ENCODE peak calls at places on chromosomes 7 and 10, in five cellular contexts. A is colonic mucosa, Y is NB4, F is foreskin fibroblast, R is esophagus squamous epithelium. O is an unnamed sample.

GRCh38 chr7:98354511-98355249 is 46.2 kb downstream of the BAIAP2L1 start:
- DNase-seq in Y (no peak), F (peak; percentile 85), R (no peak), A (peak; percentile 85), O (no peak)

GRCh38 chr7:39621784-39622411 is 1.5 kb upstream of the RALA start:
- DNase-seq in R (no peak), F (peak; percentile 56), A (no peak), Y (peak; percentile 93), O (no peak)

GRCh38 chr10:25068152-25069058 is 52.0 kb downstream of the THNSL1 start:
- DNase-seq in Y (no peak), R (no peak), A (no peak), F (peak; percentile 63), O (no peak)

GRCh38 chr10:31697271-31698168 is 231.1 kb downstream of the ARHGAP12 start:
- DNase-seq in F (peak; percentile 86), A (peak; percentile 55), R (peak; percentile 25), Y (no peak), O (peak; percentile 85)

GRCh38 chr7:137923380-137923779 is 76.6 kb upstream of the DGKI start:
- DNase-seq in F (peak; percentile 60), Y (no peak), R (no peak), A (no peak), O (no peak)

GRCh38 chr10:62233494-62234283 is 35.0 kb downstream of the RTKN2 start:
- DNase-seq in A (no peak), R (no peak), F (no peak), Y (no peak), O (no peak)

GRCh38 chr10:66234872-66235271 is 691.0 kb upstream of the LRRTM3 start:
- DNase-seq in Y (no peak), A (no peak), F (no peak), R (no peak), O (no peak)

GRCh38 chr10:42431095-42431494 is 207.3 kb downstream of the ZNF33B start:
- DNase-seq in F (no peak), R (no peak), A (no peak), Y (peak; percentile 16), O (no peak)

GRCh38 chr7:150927157-150927953 is 50.8 kb downstream of the KCNH2 start:
- DNase-seq in A (no peak), Y (no peak), F (no peak), R (no peak), O (no peak)

GRCh38 chr10:22911889-22912762 is 15.7 kb upstream of the ARMC3 start:
- DNase-seq in A (peak; percentile 32), Y (no peak), R (no peak), F (peak; percentile 2), O (no peak)

GRCh38 chr7:33487998-33488682 is 358.8 kb downstream of the BBS9 start:
- DNase-seq in R (no peak), Y (peak; percentile 22), F (no peak), A (no peak), O (no peak)

GRCh38 chr10:28733647-28734046 is 56.3 kb downstream of the BAMBI start:
- DNase-seq in R (no peak), Y (no peak), F (no peak), A (no peak), O (no peak)

GRCh38 chr7:106312906-106313305 is 28.1 kb upstream of the NAMPT start:
- DNase-seq in Y (no peak), A (no peak), F (no peak), R (no peak), O (no peak)

GRCh38 chr10:28410420-28411135 is 107.7 kb upstream of the MPP7 start:
- DNase-seq in R (no peak), F (no peak), A (no peak), Y (no peak), O (no peak)

GRCh38 chr10:61454541-61454940 is 1.4 kb upstream of the TMEM26 start:
- DNase-seq in Y (no peak), A (no peak), F (no peak), R (no peak), O (no peak)

GRCh38 chr7:117873056-117873932 is at the start of gene CTTNBP2:
- DNase-seq in A (peak; percentile 49), Y (no peak), R (no peak), F (peak; percentile 29), O (peak; percentile 86)

GRCh38 chr7:105802611-105803520 is 73.5 kb downstream of the ATXN7L1 start:
- DNase-seq in F (no peak), R (no peak), A (no peak), Y (peak; percentile 28), O (no peak)

GRCh38 chr7:8365499-8366110 is 67.8 kb upstream of the NXPH1 start:
- DNase-seq in F (no peak), R (no peak), A (no peak), Y (peak; percentile 33), O (no peak)

GRCh38 chr10:78991187-78991586 is 77.6 kb upstream of the ZMIZ1 start:
- DNase-seq in A (no peak), F (peak; percentile 16), Y (peak; percentile 47), R (no peak), O (no peak)

GRCh38 chr10:102504179-102504975 is 605 bp downstream of the SUFU start:
- DNase-seq in Y (peak; percentile 72), F (peak; percentile 13), A (peak; percentile 47), R (no peak), O (no peak)

GRCh38 chr7:13702261-13702660 is 287.2 kb downstream of the ETV1 start:
- DNase-seq in F (no peak), R (no peak), Y (no peak), A (no peak), O (no peak)

GRCh38 chr10:28285816-28286215 is 17.0 kb downstream of the MPP7 start:
- DNase-seq in F (no peak), R (no peak), A (no peak), Y (no peak), O (no peak)

GRCh38 chr7:7970620-7971307 is 2.2 kb downstream of the GLCCI1 start:
- DNase-seq in A (peak; percentile 21), F (no peak), R (no peak), Y (peak; percentile 61), O (no peak)

GRCh38 chr7:55410641-55411239 is 45.6 kb downstream of the LANCL2 start:
- DNase-seq in R (no peak), A (no peak), F (no peak), Y (no peak), O (no peak)

GRCh38 chr7:6160191-6160623 is 112.2 kb downstream of the CYTH3 start:
- DNase-seq in A (peak; percentile 35), R (no peak), Y (peak; percentile 34), F (peak; percentile 72), O (no peak)

GRCh38 chr7:39735903-39736302 is 112.5 kb downstream of the RALA start:
- DNase-seq in F (no peak), A (no peak), R (no peak), Y (peak; percentile 35), O (no peak)

GRCh38 chr7:5557920-5558401 is 134.3 kb upstream of the TNRC18 start:
- DNase-seq in Y (no peak), A (peak; percentile 77), F (no peak), R (no peak), O (no peak)

DNA sequence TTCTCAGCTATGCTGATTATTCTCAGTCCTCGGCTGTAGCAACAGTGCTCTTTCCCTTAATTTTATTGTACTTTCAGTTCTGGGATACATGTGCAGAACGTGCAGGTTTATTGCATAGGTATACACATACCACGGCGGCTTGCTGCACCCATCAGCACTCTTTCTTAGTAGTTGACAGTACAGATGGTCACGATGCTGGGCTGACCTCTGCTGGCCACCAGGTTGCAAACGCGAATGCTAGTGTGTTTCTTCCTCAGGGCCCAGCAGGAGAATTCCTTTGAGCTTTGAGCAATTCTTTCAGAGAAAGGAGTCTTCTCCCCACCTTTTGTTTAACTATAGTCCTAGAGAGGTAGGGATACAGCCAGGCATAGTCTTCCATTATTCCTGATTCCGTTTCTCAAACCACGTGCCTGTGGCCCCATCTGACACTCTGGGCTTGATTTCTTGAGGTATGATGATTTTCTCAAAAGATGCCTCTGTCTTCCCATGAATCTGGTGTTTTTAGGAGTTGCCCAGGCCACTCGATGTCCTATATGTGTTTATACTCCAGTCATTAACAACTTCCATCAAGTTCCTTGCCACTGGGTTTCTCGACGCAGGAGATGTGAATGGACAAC is 48.9 kb upstream of the CDC14C start:
- DNase-seq in A (peak; percentile 28), Y (peak; percentile 47), R (no peak), F (no peak), O (no peak)
- TF ChIP-seq CTCF in A (peak; percentile 46), Y (peak; percentile 59), R (peak; percentile 28), F (no peak), O (peak; percentile 37)

GRCh38 chr10:127492607-127493250 is 56.4 kb upstream of the NPS start:
- DNase-seq in F (no peak), A (no peak), R (no peak), Y (peak; percentile 20), O (no peak)
- TF ChIP-seq CTCF in F (peak; percentile 24), A (no peak), R (no peak), Y (peak; percentile 24), O (peak; percentile 37)

DNA sequence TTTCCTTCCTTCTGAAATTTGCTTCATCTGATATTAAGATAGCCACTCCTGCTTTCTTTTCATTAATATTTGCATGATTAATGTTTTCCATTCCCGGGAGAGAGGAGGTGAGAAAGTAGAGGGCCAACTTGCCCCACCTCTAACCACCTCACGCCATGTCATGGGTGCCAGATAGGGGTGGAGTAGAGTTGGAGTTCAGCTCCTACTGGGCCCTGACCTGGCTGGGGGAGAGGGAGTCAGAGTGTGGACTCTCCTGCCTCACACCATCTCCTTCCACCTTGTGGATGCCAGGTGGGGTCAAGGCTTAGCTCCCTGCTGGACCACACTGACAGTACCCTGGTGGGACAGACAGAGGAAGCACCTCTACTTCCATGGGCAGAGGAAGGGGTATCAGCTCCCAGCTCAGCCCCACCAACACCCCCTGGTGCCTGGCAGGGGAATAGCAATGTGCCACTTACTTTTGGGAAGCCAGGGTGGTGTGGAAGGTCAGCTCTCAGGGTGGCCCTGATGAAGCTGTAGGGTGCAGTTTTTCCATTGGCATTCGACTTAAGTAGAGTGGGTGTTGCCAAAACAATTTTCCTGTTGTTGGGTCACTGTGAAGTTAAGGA is 28.0 kb downstream of the CHST12 start:
- DNase-seq in F (no peak), A (no peak), Y (peak; percentile 75), R (no peak), O (no peak)
- TF ChIP-seq CTCF in F (no peak), A (peak; percentile 37), Y (peak; percentile 96), R (peak; percentile 22), O (peak; percentile 26)

GRCh38 chr10:18599392-18599791 is 52.0 kb downstream of the NSUN6 start:
- DNase-seq in Y (no peak), A (no peak), R (no peak), F (no peak), O (no peak)

GRCh38 chr10:18594574-18595156 is 56.7 kb downstream of the NSUN6 start:
- DNase-seq in A (no peak), Y (peak; percentile 12), F (no peak), R (no peak), O (no peak)
- TF ChIP-seq CTCF in A (no peak), Y (peak; percentile 42), F (peak; percentile 20), R (no peak), O (peak; percentile 8)

DNA sequence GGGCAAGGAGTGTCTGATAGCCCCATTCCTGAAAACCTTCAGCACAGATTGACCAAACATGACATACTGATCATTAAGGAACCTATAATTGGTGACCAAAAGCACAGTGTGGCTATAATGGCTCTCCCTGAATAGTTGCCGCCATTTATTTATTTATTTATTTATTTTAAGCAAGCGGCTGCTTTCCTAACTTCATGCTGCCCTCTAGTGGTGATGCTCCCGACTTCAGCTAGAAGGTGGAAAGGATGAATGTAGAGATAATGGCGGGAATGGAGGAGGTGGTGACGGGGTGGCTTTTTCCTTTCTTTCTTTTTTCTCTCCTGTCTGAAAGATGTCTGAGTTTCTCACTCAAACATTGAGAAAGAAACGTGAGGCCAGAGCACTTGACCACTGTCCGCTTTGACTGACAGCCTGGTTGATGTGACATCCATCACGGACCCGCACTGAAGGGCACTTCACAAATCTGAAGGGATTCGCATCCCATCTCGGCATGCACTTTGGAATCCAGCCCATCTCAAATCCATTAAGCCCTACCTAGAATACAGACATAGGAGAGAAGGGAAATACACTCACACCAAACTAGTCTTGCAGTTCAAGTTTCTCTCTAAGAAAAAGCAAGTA is 1090.1 kb downstream of the KCNMA1 start:
- DNase-seq in F (peak; percentile 50), R (no peak), Y (peak; percentile 79), A (peak; percentile 86), O (peak; percentile 91)
- TF ChIP-seq CTCF in F (peak; percentile 72), R (peak; percentile 76), Y (peak; percentile 84), A (peak; percentile 64), O (peak; percentile 88)